ENCODE peak calls at places on chromosome 6, in nine cellular contexts. H is stimulated activated CD4-positive, alpha-beta T cell treated with anti-CD3 and anti-CD28 coated beads, Interleukin-15, amount 100 ng/mL, for 48 hours; Q is T-helper 9 cell; I is omental fat pad; Z is lower leg skin; B is Ammon's horn; C is activated CD4-positive, CD25-positive, alpha-beta regulatory T cell treated with anti-CD3 and anti-CD28 coated beads, Interleukin-2, amount 50 U/mL, for 72 hours; L is heart right ventricle; X is activated CD4-positive, alpha-beta T cell treated with anti-CD3 and anti-CD28 coated beads, Interleukin-2, amount 50 U/mL, for 24 hours. A is an unnamed sample.

GRCh38 chr6:157760589-157761330 is 62.3 kb upstream of the SNX9 start:
- DNase-seq in H (no peak), Q (no peak), I (no peak), Z (no peak), B (no peak), C (no peak), L (no peak), X (peak; percentile 47), A (no peak)

GRCh38 chr6:13331516-13332348 is 3.4 kb upstream of the TBC1D7 start:
- DNase-seq in H (no peak), Q (no peak), I (no peak), Z (no peak), B (no peak), C (no peak), L (no peak), X (no peak), A (no peak)

GRCh38 chr6:33570806-33571636 is 9.1 kb downstream of the BAK1 start:
- DNase-seq in H (peak; percentile 95), Q (peak; percentile 86), I (no peak), Z (peak; percentile 76), B (peak; percentile 88), C (peak; percentile 89), L (peak; percentile 83), X (peak; percentile 89), A (no peak)

GRCh38 chr6:54294965-54295532 is 13.2 kb upstream of the TINAG start:
- DNase-seq in H (no peak), Q (no peak), I (no peak), Z (no peak), B (no peak), C (no peak), L (no peak), X (no peak), A (no peak)

GRCh38 chr6:90412538-90413369 is 116.1 kb upstream of the BACH2 start:
- DNase-seq in H (no peak), Q (no peak), I (no peak), Z (no peak), B (no peak), C (no peak), L (no peak), X (no peak), A (no peak)

GRCh38 chr6:4676016-4676415 is 100.2 kb upstream of the CDYL start:
- DNase-seq in H (no peak), Q (no peak), I (no peak), Z (no peak), B (no peak), C (no peak), L (no peak), X (no peak), A (no peak)

GRCh38 chr6:157228421-157229218 is 94.7 kb downstream of the TMEM242 start:
- DNase-seq in H (no peak), Q (no peak), I (no peak), Z (no peak), B (no peak), C (peak; percentile 28), L (no peak), X (no peak), A (no peak)

GRCh38 chr6:138198430-138199091 is 19.7 kb downstream of the PBOV1 start:
- DNase-seq in H (no peak), Q (no peak), I (no peak), Z (no peak), B (no peak), C (no peak), L (no peak), X (no peak), A (no peak)

GRCh38 chr6:156617376-156617775 is 159.8 kb upstream of the ARID1B start:
- DNase-seq in H (no peak), Q (no peak), I (no peak), Z (no peak), B (no peak), C (no peak), L (no peak), X (no peak), A (no peak)

GRCh38 chr6:140879861-140880260 is 1252.9 kb upstream of the GJE1 start:
- DNase-seq in H (no peak), Q (no peak), I (no peak), Z (no peak), B (no peak), C (no peak), L (no peak), X (no peak), A (no peak)

GRCh38 chr6:161891542-161891941 is 617.7 kb upstream of the AGPAT4 start:
- DNase-seq in H (no peak), Q (no peak), I (no peak), Z (no peak), B (no peak), C (no peak), L (no peak), X (no peak), A (no peak)

GRCh38 chr6:123551939-123552707 is 84.6 kb downstream of the TRDN start:
- DNase-seq in H (no peak), Q (no peak), I (no peak), Z (no peak), B (no peak), C (no peak), L (no peak), X (no peak), A (no peak)

GRCh38 chr6:51019785-51020184 is 201.1 kb downstream of the TFAP2B start:
- DNase-seq in H (no peak), Q (no peak), I (no peak), Z (no peak), B (no peak), C (no peak), L (no peak), X (no peak), A (no peak)

GRCh38 chr6:5726976-5727718 is 279.6 kb downstream of the NRN1 start:
- DNase-seq in H (no peak), Q (no peak), I (no peak), Z (no peak), B (no peak), C (no peak), L (no peak), X (no peak), A (no peak)

A was measured in H1.